ENCODE peak calls at places on chromosomes 5 and 9, in five cellular contexts. C is cardiac muscle cell, N is tibial artery, H is GM23338, D is Caco-2. B is an unnamed sample. For H3K4me1, the result is how much of the 10 kb centered on the place peaks cover.

GRCh38 chr9:89410709-89411111 is 87.2 kb downstream of the SEMA4D start:
- DNase-seq in C (no peak), D (no peak), N (no peak), H (peak), B (no peak)

GRCh38 chr9:35791321-35791921 is at the start of gene NPR2:
- DNase-seq in C (peak), H (peak), N (peak), D (no peak), B (no peak)

GRCh38 chr5:27748847-27749246 is 710.5 kb upstream of the CDH9 start:
- DNase-seq in D (no peak), C (peak), H (no peak), N (no peak), B (no peak)

GRCh38 chr9:78620764-78621163 is 323.8 kb downstream of the PSAT1 start:
- DNase-seq in C (no peak), N (no peak), H (no peak), D (no peak), B (peak)

GRCh38 chr9:27528278-27528885 is 1.2 kb downstream of the MOB3B start:
- DNase-seq in D (peak), C (peak), N (peak), H (peak), B (peak)

GRCh38 chr5:137856916-137857862 is 10.5 kb upstream of the MYOT start:
- DNase-seq in H (no peak), N (no peak), D (no peak), C (no peak), B (no peak)

GRCh38 chr5:119032653-119033052 is 38.2 kb upstream of the DMXL1 start:
- DNase-seq in N (no peak), D (no peak), C (no peak), H (no peak), B (no peak)

GRCh38 chr5:1282139-1282992 is 12.5 kb downstream of the TERT start:
- DNase-seq in D (no peak), C (no peak), N (no peak), H (no peak), B (no peak)

GRCh38 chr5:4233671-4234070 is 638.0 kb downstream of the IRX1 start:
- DNase-seq in D (no peak), C (no peak), H (peak), N (no peak), B (peak)

GRCh38 chr5:60339691-60340191 is 360.2 kb downstream of the DEPDC1B start:
- DNase-seq in H (no peak), D (no peak), N (peak), C (peak), B (no peak)

GRCh38 chr9:135076876-135077430 is 10.5 kb upstream of the OLFM1 start:
- DNase-seq in N (peak), H (no peak), C (no peak), D (no peak), B (no peak)

GRCh38 chr5:112917453-112918005 is 4.5 kb downstream of the REEP5 start:
- DNase-seq in H (peak), N (no peak), D (peak), C (peak), B (no peak)

GRCh38 chr9:85224729-85225128 is 517.0 kb downstream of the AGTPBP1 start:
- DNase-seq in D (no peak), H (no peak), C (peak), N (no peak), B (no peak)

GRCh38 chr5:168177831-168178450 is 113.5 kb upstream of the WWC1 start:
- DNase-seq in C (no peak), H (peak), D (peak), N (no peak), B (no peak)

GRCh38 chr9:84403288-84403687 is 62.7 kb upstream of the SLC28A3 start:
- DNase-seq in H (no peak), C (no peak), N (no peak), D (no peak), B (no peak)

GRCh38 chr5:96734871-96735325 is 72.7 kb downstream of the CAST start:
- DNase-seq in H (peak), C (peak), N (no peak), D (no peak), B (no peak)

GRCh38 chr5:56457887-56458451 is 224.8 kb upstream of the ANKRD55 start:
- DNase-seq in N (no peak), C (peak), H (no peak), D (no peak), B (no peak)

GRCh38 chr5:157747173-157747758 is 3.8 kb downstream of the LSM11 start:
- DNase-seq in C (no peak), D (no peak), N (no peak), H (no peak), B (no peak)

GRCh38 chr9:121269030-121269887 is 1.3 kb downstream of the GSN start:
- DNase-seq in N (peak), C (no peak), H (peak), D (peak), B (no peak)

GRCh38 chr9:13759624-13760023 is 480.1 kb upstream of the MPDZ start:
- DNase-seq in N (no peak), D (no peak), H (no peak), C (no peak), B (no peak)

GRCh38 chr5:148336704-148337435 is 1.5 kb downstream of the SPINK9 start:
- DNase-seq in C (no peak), H (no peak), D (no peak), N (no peak), B (no peak)

GRCh38 chr9:110089681-110090370 is 118.1 kb downstream of the C9orf152 start:
- DNase-seq in C (no peak), D (peak), N (no peak), H (no peak), B (no peak)

GRCh38 chr9:121222524-121223171 is 21.0 kb upstream of the RAB14 start:
- DNase-seq in N (no peak), C (peak), D (peak), H (peak), B (no peak)

GRCh38 chr5:5422819-5423515 is 490 bp downstream of the ICE1 start:
- DNase-seq in H (peak), D (peak), C (no peak), N (no peak), B (peak)

GRCh38 chr5:59069438-59070079 is 486.7 kb downstream of the RAB3C start:
- DNase-seq in D (no peak), N (no peak), H (no peak), C (peak), B (no peak)

GRCh38 chr5:29811914-29812679 is 1381.4 kb upstream of the CDH6 start:
- DNase-seq in C (no peak), N (no peak), H (peak), D (peak), B (no peak)

GRCh38 chr5:73282383-73282782 is 109.4 kb downstream of the TMEM174 start:
- DNase-seq in C (no peak), D (no peak), H (no peak), N (no peak), B (no peak)

GRCh38 chr5:95823738-95824609 is 1.4 kb upstream of the GLRX start:
- DNase-seq in D (peak), H (peak), C (peak), N (peak), B (no peak)

GRCh38 chr5:150142800-150143724 is 12.6 kb downstream of the PDGFRB start:
- DNase-seq in C (peak), H (no peak), N (peak), D (peak), B (peak)

GRCh38 chr5:81850494-81850893 is 99.6 kb upstream of the SSBP2 start:
- DNase-seq in N (peak), D (no peak), C (no peak), H (no peak), B (no peak)

GRCh38 chr9:81461196-81461595 is 228.2 kb downstream of the TLE1 start:
- DNase-seq in H (no peak), C (peak), D (no peak), N (no peak), B (no peak)

GRCh38 chr5:124519396-124519795 is 227.0 kb downstream of the ZNF608 start:
- DNase-seq in D (no peak), N (peak), H (no peak), C (peak), B (no peak)

GRCh38 chr5:84477485-84477884 is 92.8 kb upstream of the EDIL3 start:
- DNase-seq in H (no peak), N (no peak), D (no peak), C (no peak), B (no peak)

GRCh38 chr9:127739614-127740322 is 4.7 kb upstream of the TOR2A start:
- DNase-seq in H (no peak), C (peak), D (no peak), N (no peak), B (no peak)

GRCh38 chr5:117682416-117682815 is 1107.8 kb upstream of the SEMA6A start:
- DNase-seq in C (no peak), N (no peak), D (no peak), H (no peak), B (no peak)

GRCh38 chr5:67515020-67515689 is 318.6 kb upstream of the CD180 start:
- DNase-seq in C (no peak), D (no peak), N (no peak), H (no peak), B (no peak)

DNA sequence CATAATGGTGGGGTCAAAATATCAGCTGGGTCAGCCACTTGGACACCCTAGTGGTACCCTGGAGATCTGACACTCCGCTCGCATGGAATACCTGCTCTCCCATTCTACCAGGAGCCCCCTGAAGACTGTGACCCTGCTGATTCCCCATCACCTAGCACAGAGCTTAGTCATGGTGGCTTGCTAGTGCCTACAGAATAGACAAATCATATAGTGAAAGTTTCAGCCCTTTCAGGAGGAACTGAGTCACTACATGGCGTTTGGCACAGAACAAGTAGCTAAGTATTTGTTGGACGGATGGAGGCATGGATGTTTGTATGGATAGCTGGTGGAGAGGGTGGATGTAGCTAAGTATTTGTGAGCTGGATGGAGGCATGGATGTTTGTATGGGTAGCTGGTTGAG is 65.3 kb downstream of the LMX1B start:
- DNase-seq in D (no peak), N (no peak), H (no peak), C (no peak), B (no peak)
- TF ChIP-seq CTCF in D (no peak), N (no peak), H (no peak), C (no peak), B (no peak)

GRCh38 chr5:109691248-109691574 is 1.5 kb downstream of the MAN2A1 start:
- DNase-seq in H (no peak), C (no peak), D (no peak), N (no peak), B (no peak)
- H3K4me1 ChIP-seq in H (under half), C (under half), D (under half), N (under half), B (under half)

GRCh38 chr9:136942112-136942880 is 2.2 kb downstream of the FBXW5 start:
- DNase-seq in H (no peak), D (no peak), C (no peak), N (peak), B (no peak)

GRCh38 chr9:136943291-136944093 is 1.0 kb downstream of the FBXW5 start:
- DNase-seq in H (peak), C (peak), D (peak), N (peak), B (no peak)

GRCh38 chr9:136941231-136942111 is 3.1 kb downstream of the FBXW5 start:
- DNase-seq in N (no peak), C (no peak), H (no peak), D (no peak), B (no peak)

GRCh38 chr9:136944094-136944518 is 432 bp downstream of the FBXW5 start:
- DNase-seq in D (peak), C (peak), N (no peak), H (no peak), B (no peak)

DNA sequence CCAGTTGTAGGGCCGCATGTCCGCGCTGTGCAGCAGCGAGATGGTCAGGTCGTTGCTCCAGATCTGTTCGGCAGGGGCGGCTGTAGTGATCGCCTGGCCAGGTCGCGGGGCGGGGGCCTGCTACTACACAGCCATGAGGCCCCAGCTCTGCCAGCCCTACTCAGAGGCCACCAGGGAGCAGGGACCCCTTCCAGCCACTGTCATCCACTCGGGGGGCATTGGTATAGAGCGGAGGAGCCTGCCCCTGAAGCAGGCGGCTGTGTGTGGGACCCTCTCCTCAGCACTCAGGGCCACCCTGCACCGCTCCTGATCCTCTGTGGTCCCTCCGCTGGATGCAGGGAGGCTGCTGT is 1.7 kb downstream of the FBXW5 start:
- DNase-seq in C (no peak), H (no peak), D (no peak), N (peak), B (no peak)
- H3K4me3 ChIP-seq in C (no peak), H (no peak), D (peak), N (peak), B (peak)

DNA sequence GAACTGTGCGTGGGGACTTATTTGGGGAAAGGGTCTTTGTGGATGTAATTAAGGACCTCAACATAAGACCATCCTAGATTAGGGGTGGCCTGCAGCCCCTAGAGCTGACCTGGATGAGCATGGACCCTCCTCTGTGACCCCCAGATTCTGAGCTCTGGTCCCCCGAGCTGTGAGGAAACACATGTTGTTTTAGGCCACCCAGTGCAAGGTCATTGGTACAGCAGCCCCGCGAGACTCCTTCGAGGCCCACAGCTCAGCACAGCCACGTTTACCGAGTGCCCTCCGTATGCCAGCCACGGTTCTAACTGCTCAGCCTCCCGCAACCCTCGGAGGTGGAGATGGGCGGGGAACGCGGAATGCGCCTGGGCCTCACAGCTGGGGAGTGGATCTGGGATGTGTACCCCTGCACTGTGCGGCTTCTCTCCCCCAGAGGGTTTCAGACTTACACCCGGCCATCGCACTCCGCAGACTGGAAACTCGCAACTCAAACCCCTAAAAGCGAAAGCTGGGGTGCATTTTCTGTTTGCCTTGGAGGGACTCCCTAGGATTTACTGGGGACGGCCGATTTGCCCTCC is 4.5 kb upstream of the GPSM1 start:
- DNase-seq in D (no peak), N (no peak), C (no peak), H (no peak), B (no peak)
- TF ChIP-seq CTCF in D (no peak), N (no peak), C (no peak), H (no peak), B (no peak)

GRCh38 chr5:54669285-54669684 is 151.7 kb downstream of the SNX18 start:
- DNase-seq in C (peak), D (no peak), N (no peak), H (no peak), B (no peak)
- H3K4me1 ChIP-seq in C (under half), D (under half), N (under half), H (under half), B (under half)

DNA sequence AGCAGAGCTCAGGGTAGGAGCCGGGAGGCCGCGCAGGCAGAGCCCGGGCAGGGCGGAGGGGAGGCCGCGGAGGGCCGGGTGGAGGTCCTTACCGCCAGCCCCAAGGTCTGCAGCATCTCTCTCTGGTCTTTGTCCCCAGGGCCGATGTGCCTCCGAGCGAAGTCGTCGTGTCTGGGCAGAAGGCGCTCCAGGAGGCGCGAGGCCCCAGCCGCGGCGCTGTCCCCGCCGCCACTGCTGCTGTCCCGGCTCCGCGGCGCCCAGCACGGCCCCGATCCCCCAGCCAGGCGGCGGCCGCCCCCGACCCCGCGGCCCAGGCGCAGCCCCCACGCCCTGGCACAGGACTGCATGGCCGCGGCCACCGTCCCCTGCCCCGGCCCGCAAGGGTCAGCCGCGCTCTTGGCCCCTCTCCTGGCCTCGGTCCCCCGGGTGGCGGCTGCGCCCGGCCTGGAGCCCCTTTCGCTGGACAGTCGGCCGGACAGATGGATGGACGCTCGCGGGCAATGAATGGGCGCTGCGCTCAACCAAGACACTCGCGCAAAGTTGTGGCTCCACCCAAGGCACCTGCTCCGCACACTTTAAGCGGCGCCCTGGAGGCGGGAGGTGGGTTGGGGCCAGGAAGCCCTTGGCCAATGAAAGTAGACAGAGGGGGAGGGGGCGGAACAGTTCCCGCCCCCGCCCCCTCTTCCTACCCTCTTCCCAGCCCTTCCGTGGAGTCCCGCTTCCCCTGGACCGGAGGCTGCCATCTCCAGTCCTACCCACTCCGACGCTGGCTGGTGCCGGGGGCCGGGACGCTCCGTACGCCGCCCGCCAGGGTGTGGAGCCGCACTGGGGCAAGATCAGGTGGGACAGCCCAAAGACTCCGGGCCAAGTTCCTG is at the start of gene GLDC:
- DNase-seq in C (peak), N (no peak), H (peak), D (peak), B (no peak)
- H3K4me3 ChIP-seq in C (peak), N (peak), H (peak), D (peak), B (peak)

GRCh38 chr9:122456123-122456522 is 21.6 kb downstream of the OR1J1 start:
- DNase-seq in N (no peak), C (no peak), H (no peak), D (no peak), B (no peak)

GRCh38 chr9:122453677-122454135 is 24.0 kb downstream of the OR1J1 start:
- DNase-seq in N (no peak), D (no peak), C (no peak), H (peak), B (no peak)

GRCh38 chr9:122457787-122458186 is 19.9 kb downstream of the OR1J1 start:
- DNase-seq in H (no peak), N (no peak), C (no peak), D (no peak), B (no peak)
- TF ChIP-seq CTCF in H (no peak), N (no peak), C (no peak), D (no peak), B (no peak)

GRCh38 chr5:170266570-170267379 is 30.8 kb downstream of the LCP2 start:
- DNase-seq in D (no peak), C (no peak), N (no peak), H (no peak), B (no peak)
- H3K4me1 ChIP-seq in D (under half), C (under half), N (under half), H (under half), B (under half)

GRCh38 chr9:23821400-23822181 is 4.4 kb downstream of the ELAVL2 start:
- DNase-seq in N (no peak), H (peak), C (no peak), D (peak), B (no peak)
- H3K4me3 ChIP-seq in N (peak), H (peak), C (peak), D (peak), B (peak)

GRCh38 chr9:124202447-124202971 is 55.2 kb upstream of the NEK6 start:
- DNase-seq in H (no peak), N (no peak), D (no peak), C (peak), B (no peak)
- TF ChIP-seq CTCF in H (no peak), N (no peak), D (no peak), C (no peak), B (no peak)